ENCODE peak calls at places on chromosomes 16 and 17, in four cellular contexts. O is B cell, Z is thoracic aorta, M is spleen. Q is an unnamed sample.

GRCh38 chr16:17238285-17239028 is 232.3 kb downstream of the XYLT1 start:
- DNase-seq in Z (no peak), O (no peak), M (no peak), Q (no peak)

GRCh38 chr17:81387235-81388060 is 7.8 kb upstream of the BAHCC1 start:
- DNase-seq in M (no peak), Z (no peak), O (peak), Q (peak)

GRCh38 chr16:25052530-25052929 is 37.4 kb upstream of the ARHGAP17 start:
- DNase-seq in M (no peak), O (no peak), Z (no peak), Q (no peak)

GRCh38 chr16:23670137-23670776 is 8.4 kb upstream of the PLK1 start:
- DNase-seq in O (no peak), M (no peak), Z (no peak), Q (peak)

GRCh38 chr17:64066709-64067108 is 46.3 kb upstream of the ICAM2 start:
- DNase-seq in O (no peak), Z (no peak), M (no peak), Q (no peak)

GRCh38 chr17:410674-411401 is 58.2 kb upstream of the RPH3AL start:
- DNase-seq in O (no peak), M (peak), Z (no peak), Q (no peak)

GRCh38 chr16:11557811-11558210 is 28.9 kb downstream of the LITAF start:
- DNase-seq in M (peak), O (no peak), Z (no peak), Q (no peak)

GRCh38 chr16:57938936-57939871 is 31.7 kb downstream of the CNGB1 start:
- DNase-seq in Z (no peak), M (peak), O (no peak), Q (no peak)

GRCh38 chr17:27980035-27980434 is 62.4 kb upstream of the NLK start:
- DNase-seq in Z (no peak), M (no peak), O (no peak), Q (no peak)

GRCh38 chr16:28869201-28869600 is 5.6 kb downstream of the SH2B1 start:
- DNase-seq in M (no peak), Z (no peak), O (peak), Q (no peak)

GRCh38 chr16:7393680-7394079 is 61.0 kb downstream of the RBFOX1 start:
- DNase-seq in Z (no peak), O (no peak), M (no peak), Q (no peak)
- TF ChIP-seq CTCF in Z (no peak), O (no peak), M (no peak), Q (no peak)

GRCh38 chr17:44911133-44912001 is 3.9 kb downstream of the GFAP start:
- DNase-seq in Z (no peak), M (peak), O (peak), Q (peak)
- TF ChIP-seq CTCF in Z (peak), M (no peak), O (peak), Q (peak)

GRCh38 chr16:88662843-88663606 is at the start of gene MVD:
- DNase-seq in M (peak), Z (peak), O (peak), Q (peak)
- TF ChIP-seq CTCF in M (no peak), Z (no peak), O (no peak), Q (no peak)

GRCh38 chr16:48860341-48860740 is 250.4 kb upstream of the N4BP1 start:
- DNase-seq in Z (no peak), O (no peak), M (no peak), Q (no peak)

GRCh38 chr16:48865511-48865910 is 255.5 kb upstream of the N4BP1 start:
- DNase-seq in M (no peak), Z (no peak), O (no peak), Q (no peak)

GRCh38 chr16:48862087-48862532 is 252.1 kb upstream of the N4BP1 start:
- DNase-seq in M (no peak), Z (no peak), O (no peak), Q (no peak)

GRCh38 chr16:48864055-48864454 is 254.1 kb upstream of the N4BP1 start:
- DNase-seq in M (no peak), O (no peak), Z (no peak), Q (no peak)
- TF ChIP-seq CTCF in M (no peak), O (no peak), Z (no peak), Q (no peak)

DNA sequence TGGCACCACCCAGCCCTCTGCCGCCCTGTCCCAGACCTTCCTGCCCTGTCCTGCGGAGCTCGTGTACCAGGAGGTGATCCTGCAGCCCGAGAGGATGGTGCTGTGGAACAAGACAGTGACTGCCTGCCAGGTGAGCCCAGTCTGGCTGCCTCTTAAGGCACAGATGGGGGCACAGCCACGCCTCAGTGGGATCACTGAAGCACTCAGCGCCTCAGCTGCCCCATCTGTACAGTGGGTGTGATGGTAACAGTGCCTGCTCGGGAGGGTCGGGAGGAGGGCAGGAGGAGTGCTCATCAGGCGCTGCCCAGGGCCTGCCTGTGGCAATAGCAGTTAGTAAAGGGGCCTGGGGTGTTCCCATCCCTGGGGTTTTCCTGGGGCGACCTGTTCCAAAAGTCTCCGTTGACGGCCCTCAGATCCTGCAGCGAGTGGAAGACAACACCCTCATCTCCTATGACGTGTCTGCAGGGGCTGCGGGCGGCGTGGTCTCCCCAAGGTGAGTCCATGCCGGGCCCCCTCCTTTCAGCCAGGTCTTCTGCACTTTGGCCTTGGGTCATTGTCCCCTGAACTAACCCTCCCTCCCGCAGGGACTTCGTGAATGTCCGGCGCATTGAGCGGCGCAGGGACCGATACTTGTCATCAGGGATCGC is 4.6 kb upstream of the TCAP start:
- DNase-seq in Z (no peak), O (no peak), M (peak), Q (no peak)
- TF ChIP-seq CTCF in Z (no peak), O (no peak), M (no peak), Q (no peak)

GRCh38 chr17:1716912-1717695 is 6.9 kb upstream of the TLCD2 start:
- DNase-seq in O (peak), M (peak), Z (peak), Q (peak)

GRCh38 chr17:1715803-1716075 is 5.6 kb upstream of the TLCD2 start:
- DNase-seq in O (no peak), M (no peak), Z (no peak), Q (no peak)

GRCh38 chr17:1714488-1714979 is 4.4 kb upstream of the TLCD2 start:
- DNase-seq in O (peak), Z (peak), M (peak), Q (no peak)

GRCh38 chr17:1714980-1715802 is 5.0 kb upstream of the TLCD2 start:
- DNase-seq in Z (peak), M (peak), O (peak), Q (no peak)

DNA sequence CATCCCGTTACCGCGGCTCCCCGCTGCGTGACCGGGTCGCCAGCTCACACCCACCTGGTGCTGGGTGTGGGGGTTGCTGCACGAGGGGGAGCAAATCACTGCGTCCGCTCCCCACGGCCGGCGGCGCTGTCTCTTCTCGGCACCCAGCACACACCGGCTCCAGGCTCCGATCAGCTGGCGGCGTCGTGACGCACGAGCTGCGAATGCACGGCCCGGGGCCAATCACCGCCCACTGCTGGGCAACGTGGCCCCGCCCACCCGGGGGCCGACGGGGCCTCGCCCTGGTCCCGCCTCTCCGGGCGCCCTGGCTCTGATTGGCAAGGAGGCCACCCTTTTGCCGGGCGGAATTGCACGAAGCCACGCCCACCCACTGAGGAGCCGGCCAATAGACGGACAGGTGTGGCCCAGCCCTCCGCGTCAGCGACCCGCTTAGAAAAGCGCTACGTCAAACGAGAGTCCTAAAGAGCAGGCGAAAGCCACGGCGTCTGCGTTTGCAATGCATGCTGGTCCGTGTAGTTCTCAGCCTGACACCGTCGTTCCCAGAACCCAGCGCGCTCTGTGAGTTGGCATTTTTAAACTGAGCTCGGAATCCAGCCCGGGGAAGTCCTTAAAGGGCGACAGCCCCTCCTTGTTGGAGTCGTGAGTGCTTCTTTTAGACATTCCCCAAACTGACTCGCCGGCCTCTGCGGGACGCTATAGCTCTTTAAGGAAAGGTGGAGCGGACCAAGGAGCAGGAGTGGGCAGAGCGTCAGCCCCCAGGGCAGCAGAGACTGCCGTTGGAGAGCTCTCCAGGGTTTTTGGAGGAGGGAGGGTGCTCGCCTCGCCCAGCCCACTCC is 6.1 kb upstream of the TLCD2 start:
- DNase-seq in M (peak), Z (peak), O (peak), Q (peak)
- TF ChIP-seq CTCF in M (no peak), Z (no peak), O (no peak), Q (no peak)

GRCh38 chr16:720507-720989 is 398 bp upstream of the ANTKMT start:
- DNase-seq in M (no peak), Z (no peak), O (peak), Q (peak)
- TF ChIP-seq CTCF in M (no peak), Z (no peak), O (no peak), Q (peak)

GRCh38 chr17:5373112-5373511 is 46.4 kb downstream of the NUP88 start:
- DNase-seq in M (no peak), O (no peak), Z (no peak), Q (peak)
- TF ChIP-seq CTCF in M (no peak), O (no peak), Z (no peak), Q (no peak)

Q was measured in GM10248.